ENCODE peak calls at places on chromosomes 5 and 9, in four cellular contexts. B, L, P and M are unnamed samples.

GRCh38 chr5:62593331-62593730 is 14.7 kb downstream of the LRRC70 start:
- DNase-seq in L (peak; percentile 18), P (no peak), B (peak; percentile 52), M (no peak)

GRCh38 chr5:67206381-67207328 is 10.1 kb upstream of the CD180 start:
- DNase-seq in B (peak; percentile 84), L (peak; percentile 9), P (no peak), M (peak; percentile 85)

GRCh38 chr5:103849934-103850333 is 287.3 kb upstream of the NUDT12 start:
- DNase-seq in B (peak; percentile 91), P (no peak), L (peak; percentile 95), M (no peak)

GRCh38 chr5:130333089-130333488 is 428.8 kb downstream of the CHSY3 start:
- DNase-seq in B (peak; percentile 3), L (peak; percentile 74), P (no peak), M (no peak)

GRCh38 chr5:59035681-59036080 is 452.8 kb downstream of the RAB3C start:
- DNase-seq in B (no peak), L (no peak), P (no peak), M (no peak)

GRCh38 chr9:99978221-99978620 is 71.8 kb downstream of the STX17 start:
- DNase-seq in L (no peak), B (no peak), P (no peak), M (no peak)

GRCh38 chr9:4640027-4640426 is 22.1 kb upstream of the PLPP6 start:
- DNase-seq in P (no peak), L (peak; percentile 29), B (no peak), M (no peak)

GRCh38 chr5:159106193-159106568 is 6.5 kb upstream of the EBF1 start:
- DNase-seq in B (no peak), L (no peak), P (no peak), M (no peak)

GRCh38 chr5:14270212-14270702 is 127.1 kb downstream of the TRIO start:
- DNase-seq in L (peak; percentile 73), B (peak; percentile 64), P (no peak), M (no peak)

GRCh38 chr9:96875460-96876142 is 21.3 kb upstream of the ZNF782 start:
- DNase-seq in L (peak; percentile 74), P (peak; percentile 75), B (peak; percentile 68), M (peak; percentile 75)

GRCh38 chr5:167970002-167970401 is 321.4 kb upstream of the WWC1 start:
- DNase-seq in L (no peak), P (no peak), B (peak; percentile 26), M (no peak)

GRCh38 chr5:20368581-20368980 is 380.6 kb upstream of the CDH18 start:
- DNase-seq in B (no peak), P (no peak), L (no peak), M (no peak)

GRCh38 chr9:99516657-99517049 is 294.6 kb downstream of the SEC61B start:
- DNase-seq in L (no peak), P (no peak), B (no peak), M (no peak)

GRCh38 chr9:85430659-85431370 is 310.9 kb downstream of the AGTPBP1 start:
- DNase-seq in L (no peak), B (no peak), P (peak; percentile 83), M (no peak)

GRCh38 chr9:98442114-98442513 is 186.7 kb upstream of the TBC1D2 start:
- DNase-seq in L (no peak), B (no peak), P (no peak), M (no peak)

GRCh38 chr9:110912701-110913291 is 125.5 kb downstream of the LPAR1 start:
- DNase-seq in P (no peak), B (peak; percentile 80), L (no peak), M (no peak)

GRCh38 chr9:98774746-98775145 is 21.6 kb downstream of the ANKS6 start:
- DNase-seq in L (no peak), P (no peak), B (no peak), M (no peak)

GRCh38 chr5:132334812-132335211 is 34.7 kb upstream of the SLC22A5 start:
- DNase-seq in P (no peak), B (peak; percentile 62), L (no peak), M (no peak)

GRCh38 chr5:618450-618849 is 6.3 kb downstream of the CEP72 start:
- DNase-seq in L (no peak), B (no peak), P (no peak), M (peak; percentile 8)

GRCh38 chr5:74030371-74030770 is 404.4 kb downstream of the ARHGEF28 start:
- DNase-seq in B (no peak), L (no peak), P (no peak), M (no peak)

GRCh38 chr9:95087659-95088242 is 229.8 kb downstream of the FANCC start:
- DNase-seq in B (no peak), P (no peak), L (no peak), M (no peak)

GRCh38 chr5:42015681-42016080 is 90.6 kb downstream of the FBXO4 start:
- DNase-seq in P (no peak), L (no peak), B (peak; percentile 4), M (no peak)

GRCh38 chr5:149702953-149703646 is 27.0 kb upstream of the PPARGC1B start:
- DNase-seq in B (no peak), L (no peak), P (no peak), M (no peak)

GRCh38 chr5:115751176-115751575 is 65.3 kb downstream of the CDO1 start:
- DNase-seq in P (no peak), L (no peak), B (no peak), M (no peak)

GRCh38 chr5:88539642-88540476 is 271.2 kb upstream of the TMEM161B start:
- DNase-seq in L (no peak), B (no peak), P (no peak), M (no peak)

GRCh38 chr9:92648447-92649406 is 21.2 kb downstream of the IPPK start:
- DNase-seq in L (no peak), B (no peak), P (no peak), M (no peak)

GRCh38 chr9:98453589-98454311 is 198.3 kb upstream of the TBC1D2 start:
- DNase-seq in B (peak; percentile 50), L (no peak), P (no peak), M (no peak)